ENCODE peak calls at places on chromosomes 7 and 10, in six cellular contexts. K is lower lobe of right lung, O is tibial nerve, H is fibroblast of lung, D is ovary, T is suprapubic skin. W is an unnamed sample. For H3K36me3, the result is how much of the 10 kb centered on the place peaks cover.

GRCh38 chr10:131810036-131810804 is 90.6 kb upstream of the PPP2R2D start:
- DNase-seq in K (peak), O (no peak), H (no peak), D (no peak), T (no peak), W (no peak)

GRCh38 chr7:151212626-151213025 is 2.3 kb upstream of the H2BK1 start:
- DNase-seq in K (no peak), O (no peak), H (no peak), D (no peak), T (no peak), W (no peak)

GRCh38 chr10:13351340-13351915 is 3.3 kb upstream of the SEPHS1 start:
- DNase-seq in K (no peak), O (no peak), H (no peak), D (no peak), T (no peak), W (no peak)

GRCh38 chr7:45021604-45022296 is 21.7 kb downstream of the CCM2 start:
- DNase-seq in K (no peak), O (no peak), H (peak), D (no peak), T (no peak), W (no peak)

GRCh38 chr10:91552706-91553105 is 80.2 kb downstream of the PPP1R3C start:
- DNase-seq in K (no peak), O (no peak), H (no peak), D (peak), T (no peak), W (peak)

GRCh38 chr7:154375956-154376355 is 323.8 kb downstream of the DPP6 start:
- DNase-seq in K (no peak), O (no peak), H (no peak), D (no peak), T (no peak), W (no peak)

GRCh38 chr7:2084331-2084730 is 148.4 kb downstream of the MAD1L1 start:
- DNase-seq in K (no peak), O (no peak), H (no peak), D (no peak), T (no peak), W (no peak)

GRCh38 chr10:11331706-11332105 is 279.7 kb downstream of the USP6NL start:
- DNase-seq in K (no peak), O (no peak), H (peak), D (no peak), T (no peak), W (no peak)

GRCh38 chr7:141550694-141551079 is 523 bp upstream of the AGK start:
- DNase-seq in K (no peak), O (no peak), H (no peak), D (no peak), T (no peak), W (peak)

GRCh38 chr10:23604613-23605012 is 165.7 kb downstream of the OTUD1 start:
- DNase-seq in K (no peak), O (no peak), H (no peak), D (no peak), T (no peak), W (no peak)

GRCh38 chr7:36131026-36131425 is 22.0 kb upstream of the EEPD1 start:
- DNase-seq in K (no peak), O (no peak), H (no peak), D (no peak), T (no peak), W (no peak)

GRCh38 chr10:116756277-116756676 is 13.9 kb upstream of the HSPA12A start:
- DNase-seq in K (no peak), O (peak), H (no peak), D (no peak), T (peak), W (peak)

GRCh38 chr10:58952162-58952561 is 224.3 kb upstream of the PHYHIPL start:
- DNase-seq in K (no peak), O (no peak), H (no peak), D (no peak), T (peak), W (no peak)

GRCh38 chr7:66379761-66380160 is 174.6 kb downstream of the TPST1 start:
- DNase-seq in K (no peak), O (no peak), H (peak), D (no peak), T (no peak), W (no peak)

GRCh38 chr7:28062197-28062988 is 118.2 kb downstream of the JAZF1 start:
- DNase-seq in K (peak), O (peak), H (peak), D (peak), T (no peak), W (peak)

GRCh38 chr10:76122056-76122455 is 690.6 kb downstream of the LRMDA start:
- DNase-seq in K (no peak), O (no peak), H (no peak), D (no peak), T (no peak), W (no peak)

GRCh38 chr10:52701647-52702046 is 70.9 kb downstream of the MBL2 start:
- DNase-seq in K (no peak), O (no peak), H (peak), D (no peak), T (no peak), W (no peak)

GRCh38 chr7:6656413-6656812 is 19.3 kb downstream of the ZNF316 start:
- DNase-seq in K (no peak), O (no peak), H (no peak), D (no peak), T (no peak), W (no peak)
- H3K36me3 ChIP-seq in K (under half), O (under half), H (under half), D (under half), T (under half), W (under half)

GRCh38 chr7:130938661-130939060 is 204.7 kb upstream of the KLF14 start:
- DNase-seq in K (no peak), O (no peak), H (peak), D (no peak), T (no peak), W (no peak)
- H3K36me3 ChIP-seq in K (under half), O (under half), H (under half), D (under half), T (under half), W (under half)

GRCh38 chr7:94922457-94922856 is 15.1 kb downstream of the PPP1R9A start:
- DNase-seq in K (no peak), O (no peak), H (no peak), D (no peak), T (no peak), W (no peak)

GRCh38 chr7:94933256-94933990 is 26.0 kb downstream of the PPP1R9A start:
- DNase-seq in K (no peak), O (no peak), H (no peak), D (no peak), T (no peak), W (no peak)

GRCh38 chr7:94923412-94923811 is 16.0 kb downstream of the PPP1R9A start:
- DNase-seq in K (no peak), O (no peak), H (no peak), D (no peak), T (no peak), W (no peak)

GRCh38 chr7:94928168-94928707 is 20.8 kb downstream of the PPP1R9A start:
- DNase-seq in K (no peak), O (no peak), H (no peak), D (no peak), T (no peak), W (no peak)
- H3K36me3 ChIP-seq in K (under half), O (under half), H (under half), D (under half), T (under half), W (under half)

GRCh38 chr10:3116508-3117100 is 49.3 kb downstream of the PFKP start:
- DNase-seq in K (no peak), O (no peak), H (no peak), D (no peak), T (no peak), W (no peak)
- H3K36me3 ChIP-seq in K (under half), O (under half), H (under half), D (under half), T (half or more), W (under half)

GRCh38 chr10:100194711-100195110 is 8.9 kb upstream of the ERLIN1 start:
- DNase-seq in K (no peak), O (no peak), H (no peak), D (no peak), T (no peak), W (no peak)
- H3K36me3 ChIP-seq in K (half or more), O (under half), H (under half), D (under half), T (half or more), W (half or more)

GRCh38 chr10:30048768-30049507 is 10.4 kb downstream of the JCAD start:
- DNase-seq in K (no peak), O (no peak), H (no peak), D (no peak), T (no peak), W (no peak)
- H3K36me3 ChIP-seq in K (under half), O (under half), H (under half), D (under half), T (under half), W (under half)

GRCh38 chr10:29479081-29479917 is 155.5 kb downstream of the SVIL start:
- DNase-seq in K (no peak), O (no peak), H (peak), D (no peak), T (no peak), W (no peak)
- H3K36me3 ChIP-seq in K (half or more), O (under half), H (under half), D (under half), T (half or more), W (under half)

DNA sequence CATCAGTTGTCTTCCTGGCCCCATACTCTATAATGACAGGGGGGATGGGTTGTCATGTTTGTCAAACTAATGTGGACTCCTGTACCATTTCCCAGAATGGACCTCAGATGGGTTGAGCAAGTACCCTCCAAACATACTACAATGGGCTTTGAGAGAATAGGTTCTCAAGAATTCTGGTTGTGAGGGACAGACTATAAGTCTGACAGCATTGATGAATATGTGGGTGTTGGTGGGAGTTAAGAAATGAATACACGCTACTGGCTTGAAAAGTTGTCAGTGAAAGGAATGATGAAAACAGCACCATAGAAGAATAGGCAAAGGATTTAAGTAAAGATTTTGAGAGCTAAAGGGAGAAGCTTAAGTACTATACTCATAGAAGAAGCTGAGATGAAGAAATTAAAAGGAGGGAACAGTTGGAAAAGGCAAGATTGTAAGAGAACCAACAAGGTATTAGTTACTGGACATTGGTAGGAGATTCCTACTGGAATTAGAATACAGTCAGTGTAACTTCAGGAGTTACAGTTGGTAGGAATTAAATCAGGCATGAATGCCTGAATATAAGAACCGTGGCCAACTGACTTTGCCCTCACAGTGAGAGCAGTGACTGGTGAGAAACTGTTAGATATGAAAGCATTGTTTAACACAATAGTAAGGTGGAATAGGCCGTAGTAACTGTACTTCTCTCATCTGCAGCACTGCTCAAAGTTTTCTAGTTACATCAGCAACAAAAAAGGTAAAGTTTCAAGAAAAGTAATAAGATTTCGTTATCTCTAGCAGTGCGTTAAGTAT is 86.3 kb downstream of the LCOR start:
- DNase-seq in K (no peak), O (no peak), H (peak), D (no peak), T (no peak), W (no peak)
- H3K36me3 ChIP-seq in K (under half), O (under half), H (under half), D (under half), T (under half), W (under half)

GRCh38 chr7:99392659-99393362 is 15.6 kb downstream of the PDAP1 start:
- DNase-seq in K (peak), O (peak), H (peak), D (peak), T (peak), W (peak)
- H3K36me3 ChIP-seq in K (half or more), O (under half), H (under half), D (under half), T (half or more), W (half or more)